ENCODE peak calls at places on chromosome 11, in four cellular contexts. E, N, F and Z are unnamed samples.

GRCh38 chr11:1326435-1327063 is 17.1 kb upstream of the TOLLIP start:
- DNase-seq in E (peak), N (no peak), F (no peak), Z (no peak)

GRCh38 chr11:119372260-119373058 is 9.0 kb downstream of the USP2 start:
- DNase-seq in E (no peak), N (no peak), F (no peak), Z (no peak)

GRCh38 chr11:129803533-129803932 is 12.1 kb upstream of the TMEM45B start:
- DNase-seq in E (no peak), N (no peak), F (no peak), Z (no peak)

GRCh38 chr11:65308281-65308891 is 6.3 kb upstream of the CDC42EP2 start:
- DNase-seq in E (no peak), N (no peak), F (no peak), Z (no peak)

GRCh38 chr11:64688534-64688982 is 34.4 kb downstream of the NRXN2 start:
- DNase-seq in E (peak), N (peak), F (peak), Z (peak)

GRCh38 chr11:117548876-117549275 is 221.2 kb downstream of the CEP164 start:
- DNase-seq in E (no peak), N (no peak), F (no peak), Z (no peak)

GRCh38 chr11:13047884-13048283 is 38.8 kb downstream of the RASSF10 start:
- DNase-seq in E (no peak), N (no peak), F (no peak), Z (no peak)

GRCh38 chr11:94775576-94776327 is 7.6 kb downstream of the AMOTL1 start:
- DNase-seq in E (peak), N (no peak), F (no peak), Z (no peak)

GRCh38 chr11:33891714-33892327 is at the start of gene LMO2:
- DNase-seq in E (peak), N (no peak), F (no peak), Z (no peak)

GRCh38 chr11:9639099-9639498 is 24.8 kb upstream of the SWAP70 start:
- DNase-seq in E (no peak), N (no peak), F (no peak), Z (no peak)

GRCh38 chr11:16184588-16184987 is 171.8 kb downstream of the SOX6 start:
- DNase-seq in E (peak), N (no peak), F (peak), Z (no peak)

GRCh38 chr11:7657306-7658025 is 15.8 kb downstream of the CYB5R2 start:
- DNase-seq in E (peak), N (no peak), F (peak), Z (no peak)

GRCh38 chr11:64007160-64007628 is 21.0 kb downstream of the OTUB1 start:
- DNase-seq in E (peak), N (no peak), F (no peak), Z (no peak)

GRCh38 chr11:65329944-65330403 is 3.7 kb upstream of the DPF2 start:
- DNase-seq in E (peak), N (no peak), F (peak), Z (peak)

GRCh38 chr11:112613051-112613972 is 347.9 kb upstream of the NCAM1 start:
- DNase-seq in E (no peak), N (no peak), F (peak), Z (no peak)

GRCh38 chr11:65504671-65505433 is 6.0 kb downstream of the MALAT1 start:
- DNase-seq in E (peak), N (no peak), F (no peak), Z (no peak)

GRCh38 chr11:83671295-83671694 is 385.1 kb upstream of the CCDC90B start:
- DNase-seq in E (no peak), N (no peak), F (no peak), Z (no peak)

GRCh38 chr11:15629690-15630321 is 515.1 kb downstream of the INSC start:
- DNase-seq in E (peak), N (no peak), F (peak), Z (no peak)

GRCh38 chr11:33732176-33732575 is 4.0 kb downstream of the CD59 start:
- DNase-seq in E (peak), N (no peak), F (no peak), Z (no peak)

GRCh38 chr11:44159848-44160721 is 64.6 kb downstream of the EXT2 start:
- DNase-seq in E (no peak), N (no peak), F (no peak), Z (no peak)

GRCh38 chr11:44157019-44157418 is 61.5 kb downstream of the EXT2 start:
- DNase-seq in E (no peak), N (no peak), F (no peak), Z (no peak)

GRCh38 chr11:44162662-44163061 is 67.2 kb downstream of the EXT2 start:
- DNase-seq in E (no peak), N (no peak), F (no peak), Z (no peak)

GRCh38 chr11:44158384-44158783 is 62.9 kb downstream of the EXT2 start:
- DNase-seq in E (no peak), N (no peak), F (no peak), Z (no peak)

GRCh38 chr11:44162004-44162403 is 66.5 kb downstream of the EXT2 start:
- DNase-seq in E (no peak), N (no peak), F (no peak), Z (no peak)
- TF ChIP-seq HDAC6 in E (no peak), N (no peak), F (no peak), Z (no peak)

GRCh38 chr11:133306019-133306418 is 226.3 kb downstream of the OPCML start:
- DNase-seq in E (no peak), N (no peak), F (no peak), Z (no peak)
- TF ChIP-seq RFX5 in E (no peak), N (no peak), F (no peak), Z (no peak)

GRCh38 chr11:45919806-45920530 is 2.3 kb upstream of the PEX16 start:
- DNase-seq in E (no peak), N (no peak), F (peak), Z (no peak)
- TF ChIP-seq HDAC6 in E (no peak), N (no peak), F (no peak), Z (no peak)

DNA sequence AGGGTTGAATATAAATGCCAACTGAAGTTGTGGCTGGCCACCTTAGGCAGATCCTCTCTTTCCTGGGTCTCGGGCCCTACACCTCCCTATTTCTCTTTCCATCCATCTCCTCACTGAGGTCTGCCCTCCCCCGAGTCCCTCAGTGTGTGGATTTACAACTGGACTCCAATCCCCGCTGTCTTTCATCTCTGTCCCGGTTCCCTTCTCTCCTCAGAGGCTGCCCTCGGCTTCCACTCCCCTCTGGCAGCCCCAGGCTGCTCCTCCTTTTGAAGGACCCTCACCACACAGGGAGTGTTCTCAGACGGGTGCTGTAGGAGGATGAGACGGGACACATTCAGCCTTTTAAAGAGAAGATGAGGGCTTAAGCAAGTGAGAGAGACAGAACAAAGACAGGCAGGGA is 167.1 kb downstream of the ST3GAL4 start:
- DNase-seq in E (no peak), N (no peak), F (no peak), Z (no peak)
- TF ChIP-seq RFX5 in E (no peak), N (no peak), F (no peak), Z (no peak)